ENCODE peak calls at places on chromosomes 12 and 14, in ten cellular contexts. One of them, this sample, is unnamed.

GRCh38 chr12:18391136-18391535 is 129.8 kb downstream of the PIK3C2G start:
- DNase-seq in GDM1: no peak
- DNase-seq in activated CD8-positive, alpha-beta memory T cell treated with anti-CD3 and anti-CD28 coated beads, Interleukin-2, amount 50 U/mL, for 4 hours: no peak
- DNase-seq in NCI-H1092: no peak
- DNase-seq in stimulated activated CD8-positive, alpha-beta memory T cell treated with anti-CD3 and anti-CD28 coated beads, Interleukin-4, amount 100 ng/mL, for 48 hours: no peak
- DNase-seq in activated naive CD8-positive, alpha-beta T cell treated with anti-CD3 and anti-CD28 coated beads, Interleukin-2, amount 50 U/mL, for 24 hours: no peak
- DNase-seq in HFFc6: no peak
- DNase-seq in nephron progenitor cell: no peak
- DNase-seq in lung microvascular endothelial cell: no peak
- DNase-seq in stimulated activated CD4-positive, alpha-beta T cell treated with anti-CD3 and anti-CD28 coated beads, Interleukin-1b, Interleukin-23, amount 100 ng/mL, for 48 hours: no peak
- DNase-seq in this sample: no peak

GRCh38 chr14:100388137-100389050 is 65.3 kb downstream of the SLC25A47 start:
- DNase-seq in GDM1: no peak
- DNase-seq in activated CD8-positive, alpha-beta memory T cell treated with anti-CD3 and anti-CD28 coated beads, Interleukin-2, amount 50 U/mL, for 4 hours: no peak
- DNase-seq in NCI-H1092: no peak
- DNase-seq in stimulated activated CD8-positive, alpha-beta memory T cell treated with anti-CD3 and anti-CD28 coated beads, Interleukin-4, amount 100 ng/mL, for 48 hours: no peak
- DNase-seq in activated naive CD8-positive, alpha-beta T cell treated with anti-CD3 and anti-CD28 coated beads, Interleukin-2, amount 50 U/mL, for 24 hours: no peak
- DNase-seq in HFFc6: no peak
- DNase-seq in nephron progenitor cell: no peak
- DNase-seq in lung microvascular endothelial cell: no peak
- DNase-seq in stimulated activated CD4-positive, alpha-beta T cell treated with anti-CD3 and anti-CD28 coated beads, Interleukin-1b, Interleukin-23, amount 100 ng/mL, for 48 hours: no peak
- DNase-seq in this sample: no peak

GRCh38 chr14:33359288-33359881 is 420.7 kb downstream of the NPAS3 start:
- DNase-seq in GDM1: no peak
- DNase-seq in activated CD8-positive, alpha-beta memory T cell treated with anti-CD3 and anti-CD28 coated beads, Interleukin-2, amount 50 U/mL, for 4 hours: no peak
- DNase-seq in NCI-H1092: no peak
- DNase-seq in stimulated activated CD8-positive, alpha-beta memory T cell treated with anti-CD3 and anti-CD28 coated beads, Interleukin-4, amount 100 ng/mL, for 48 hours: no peak
- DNase-seq in activated naive CD8-positive, alpha-beta T cell treated with anti-CD3 and anti-CD28 coated beads, Interleukin-2, amount 50 U/mL, for 24 hours: no peak
- DNase-seq in HFFc6: no peak
- DNase-seq in nephron progenitor cell: no peak
- DNase-seq in lung microvascular endothelial cell: no peak
- DNase-seq in stimulated activated CD4-positive, alpha-beta T cell treated with anti-CD3 and anti-CD28 coated beads, Interleukin-1b, Interleukin-23, amount 100 ng/mL, for 48 hours: no peak
- DNase-seq in this sample: no peak

GRCh38 chr12:473863-474577 is 14.3 kb downstream of the B4GALNT3 start:
- DNase-seq in GDM1: no peak
- DNase-seq in activated CD8-positive, alpha-beta memory T cell treated with anti-CD3 and anti-CD28 coated beads, Interleukin-2, amount 50 U/mL, for 4 hours: no peak
- DNase-seq in NCI-H1092: no peak
- DNase-seq in stimulated activated CD8-positive, alpha-beta memory T cell treated with anti-CD3 and anti-CD28 coated beads, Interleukin-4, amount 100 ng/mL, for 48 hours: no peak
- DNase-seq in activated naive CD8-positive, alpha-beta T cell treated with anti-CD3 and anti-CD28 coated beads, Interleukin-2, amount 50 U/mL, for 24 hours: no peak
- DNase-seq in HFFc6: peak
- DNase-seq in nephron progenitor cell: no peak
- DNase-seq in lung microvascular endothelial cell: no peak
- DNase-seq in stimulated activated CD4-positive, alpha-beta T cell treated with anti-CD3 and anti-CD28 coated beads, Interleukin-1b, Interleukin-23, amount 100 ng/mL, for 48 hours: no peak
- DNase-seq in this sample: no peak

GRCh38 chr14:102479777-102480176 is 29.8 kb downstream of the ANKRD9 start:
- DNase-seq in GDM1: no peak
- DNase-seq in activated CD8-positive, alpha-beta memory T cell treated with anti-CD3 and anti-CD28 coated beads, Interleukin-2, amount 50 U/mL, for 4 hours: no peak
- DNase-seq in NCI-H1092: peak
- DNase-seq in stimulated activated CD8-positive, alpha-beta memory T cell treated with anti-CD3 and anti-CD28 coated beads, Interleukin-4, amount 100 ng/mL, for 48 hours: no peak
- DNase-seq in activated naive CD8-positive, alpha-beta T cell treated with anti-CD3 and anti-CD28 coated beads, Interleukin-2, amount 50 U/mL, for 24 hours: no peak
- DNase-seq in HFFc6: no peak
- DNase-seq in nephron progenitor cell: no peak
- DNase-seq in lung microvascular endothelial cell: peak
- DNase-seq in stimulated activated CD4-positive, alpha-beta T cell treated with anti-CD3 and anti-CD28 coated beads, Interleukin-1b, Interleukin-23, amount 100 ng/mL, for 48 hours: no peak
- DNase-seq in this sample: no peak

GRCh38 chr14:41718477-41719166 is 111.9 kb downstream of the LRFN5 start:
- DNase-seq in GDM1: peak
- DNase-seq in activated CD8-positive, alpha-beta memory T cell treated with anti-CD3 and anti-CD28 coated beads, Interleukin-2, amount 50 U/mL, for 4 hours: no peak
- DNase-seq in NCI-H1092: peak
- DNase-seq in stimulated activated CD8-positive, alpha-beta memory T cell treated with anti-CD3 and anti-CD28 coated beads, Interleukin-4, amount 100 ng/mL, for 48 hours: no peak
- DNase-seq in activated naive CD8-positive, alpha-beta T cell treated with anti-CD3 and anti-CD28 coated beads, Interleukin-2, amount 50 U/mL, for 24 hours: no peak
- DNase-seq in HFFc6: no peak
- DNase-seq in nephron progenitor cell: no peak
- DNase-seq in lung microvascular endothelial cell: no peak
- DNase-seq in stimulated activated CD4-positive, alpha-beta T cell treated with anti-CD3 and anti-CD28 coated beads, Interleukin-1b, Interleukin-23, amount 100 ng/mL, for 48 hours: no peak
- DNase-seq in this sample: no peak

GRCh38 chr14:95739356-95739755 is 25.4 kb upstream of the TCL1A start:
- DNase-seq in GDM1: no peak
- DNase-seq in activated CD8-positive, alpha-beta memory T cell treated with anti-CD3 and anti-CD28 coated beads, Interleukin-2, amount 50 U/mL, for 4 hours: no peak
- DNase-seq in NCI-H1092: no peak
- DNase-seq in stimulated activated CD8-positive, alpha-beta memory T cell treated with anti-CD3 and anti-CD28 coated beads, Interleukin-4, amount 100 ng/mL, for 48 hours: no peak
- DNase-seq in activated naive CD8-positive, alpha-beta T cell treated with anti-CD3 and anti-CD28 coated beads, Interleukin-2, amount 50 U/mL, for 24 hours: no peak
- DNase-seq in HFFc6: no peak
- DNase-seq in nephron progenitor cell: no peak
- DNase-seq in lung microvascular endothelial cell: no peak
- DNase-seq in stimulated activated CD4-positive, alpha-beta T cell treated with anti-CD3 and anti-CD28 coated beads, Interleukin-1b, Interleukin-23, amount 100 ng/mL, for 48 hours: no peak
- DNase-seq in this sample: no peak

GRCh38 chr14:56759633-56760032 is 50.6 kb downstream of the OTX2 start:
- DNase-seq in GDM1: no peak
- DNase-seq in activated CD8-positive, alpha-beta memory T cell treated with anti-CD3 and anti-CD28 coated beads, Interleukin-2, amount 50 U/mL, for 4 hours: no peak
- DNase-seq in NCI-H1092: no peak
- DNase-seq in stimulated activated CD8-positive, alpha-beta memory T cell treated with anti-CD3 and anti-CD28 coated beads, Interleukin-4, amount 100 ng/mL, for 48 hours: no peak
- DNase-seq in activated naive CD8-positive, alpha-beta T cell treated with anti-CD3 and anti-CD28 coated beads, Interleukin-2, amount 50 U/mL, for 24 hours: no peak
- DNase-seq in HFFc6: no peak
- DNase-seq in nephron progenitor cell: no peak
- DNase-seq in lung microvascular endothelial cell: no peak
- DNase-seq in stimulated activated CD4-positive, alpha-beta T cell treated with anti-CD3 and anti-CD28 coated beads, Interleukin-1b, Interleukin-23, amount 100 ng/mL, for 48 hours: no peak
- DNase-seq in this sample: no peak

GRCh38 chr14:79040742-79041249 is 870.6 kb downstream of the NRXN3 start:
- DNase-seq in GDM1: no peak
- DNase-seq in activated CD8-positive, alpha-beta memory T cell treated with anti-CD3 and anti-CD28 coated beads, Interleukin-2, amount 50 U/mL, for 4 hours: no peak
- DNase-seq in NCI-H1092: no peak
- DNase-seq in stimulated activated CD8-positive, alpha-beta memory T cell treated with anti-CD3 and anti-CD28 coated beads, Interleukin-4, amount 100 ng/mL, for 48 hours: no peak
- DNase-seq in activated naive CD8-positive, alpha-beta T cell treated with anti-CD3 and anti-CD28 coated beads, Interleukin-2, amount 50 U/mL, for 24 hours: no peak
- DNase-seq in HFFc6: no peak
- DNase-seq in nephron progenitor cell: no peak
- DNase-seq in lung microvascular endothelial cell: no peak
- DNase-seq in stimulated activated CD4-positive, alpha-beta T cell treated with anti-CD3 and anti-CD28 coated beads, Interleukin-1b, Interleukin-23, amount 100 ng/mL, for 48 hours: no peak
- DNase-seq in this sample: no peak

GRCh38 chr12:2287589-2287988 is 234.8 kb downstream of the CACNA1C start:
- DNase-seq in GDM1: no peak
- DNase-seq in activated CD8-positive, alpha-beta memory T cell treated with anti-CD3 and anti-CD28 coated beads, Interleukin-2, amount 50 U/mL, for 4 hours: no peak
- DNase-seq in NCI-H1092: no peak
- DNase-seq in stimulated activated CD8-positive, alpha-beta memory T cell treated with anti-CD3 and anti-CD28 coated beads, Interleukin-4, amount 100 ng/mL, for 48 hours: no peak
- DNase-seq in activated naive CD8-positive, alpha-beta T cell treated with anti-CD3 and anti-CD28 coated beads, Interleukin-2, amount 50 U/mL, for 24 hours: no peak
- DNase-seq in HFFc6: no peak
- DNase-seq in nephron progenitor cell: no peak
- DNase-seq in lung microvascular endothelial cell: no peak
- DNase-seq in stimulated activated CD4-positive, alpha-beta T cell treated with anti-CD3 and anti-CD28 coated beads, Interleukin-1b, Interleukin-23, amount 100 ng/mL, for 48 hours: no peak
- DNase-seq in this sample: no peak

GRCh38 chr14:68741839-68742470 is 50.9 kb downstream of the ZFP36L1 start:
- DNase-seq in GDM1: peak
- DNase-seq in activated CD8-positive, alpha-beta memory T cell treated with anti-CD3 and anti-CD28 coated beads, Interleukin-2, amount 50 U/mL, for 4 hours: no peak
- DNase-seq in NCI-H1092: no peak
- DNase-seq in stimulated activated CD8-positive, alpha-beta memory T cell treated with anti-CD3 and anti-CD28 coated beads, Interleukin-4, amount 100 ng/mL, for 48 hours: no peak
- DNase-seq in activated naive CD8-positive, alpha-beta T cell treated with anti-CD3 and anti-CD28 coated beads, Interleukin-2, amount 50 U/mL, for 24 hours: no peak
- DNase-seq in HFFc6: no peak
- DNase-seq in nephron progenitor cell: no peak
- DNase-seq in lung microvascular endothelial cell: no peak
- DNase-seq in stimulated activated CD4-positive, alpha-beta T cell treated with anti-CD3 and anti-CD28 coated beads, Interleukin-1b, Interleukin-23, amount 100 ng/mL, for 48 hours: no peak
- DNase-seq in this sample: no peak

GRCh38 chr14:24605435-24606190 is 3.9 kb downstream of the GZMH start:
- DNase-seq in GDM1: no peak
- DNase-seq in activated CD8-positive, alpha-beta memory T cell treated with anti-CD3 and anti-CD28 coated beads, Interleukin-2, amount 50 U/mL, for 4 hours: peak
- DNase-seq in NCI-H1092: peak
- DNase-seq in stimulated activated CD8-positive, alpha-beta memory T cell treated with anti-CD3 and anti-CD28 coated beads, Interleukin-4, amount 100 ng/mL, for 48 hours: peak
- DNase-seq in activated naive CD8-positive, alpha-beta T cell treated with anti-CD3 and anti-CD28 coated beads, Interleukin-2, amount 50 U/mL, for 24 hours: peak
- DNase-seq in HFFc6: no peak
- DNase-seq in nephron progenitor cell: peak
- DNase-seq in lung microvascular endothelial cell: peak
- DNase-seq in stimulated activated CD4-positive, alpha-beta T cell treated with anti-CD3 and anti-CD28 coated beads, Interleukin-1b, Interleukin-23, amount 100 ng/mL, for 48 hours: peak
- DNase-seq in this sample: no peak